ENCODE peak calls at places on chromosomes 11 and 22, in five cellular contexts. One of them, this sample, is unnamed.
A peak's percentile ranks its signal among the peaks of the same experiment; 100 is the strongest.

GRCh38 chr22:20566420-20567260 is 59.2 kb downstream of the MED15 start:
- DNase-seq in PC-9: peak; percentile 74
- DNase-seq in EH: peak; percentile 91
- DNase-seq in naive thymus-derived CD4-positive, alpha-beta T cell: peak; percentile 52
- DNase-seq in type B pancreatic cell: no peak
- DNase-seq in this sample: peak; percentile 84

GRCh38 chr11:57345555-57346151 is 7.5 kb downstream of the P2RX3 start:
- DNase-seq in PC-9: peak; percentile 73
- DNase-seq in type B pancreatic cell: no peak
- DNase-seq in naive thymus-derived CD4-positive, alpha-beta T cell: peak; percentile 39
- DNase-seq in EH: peak; percentile 67
- DNase-seq in this sample: peak; percentile 63

GRCh38 chr11:31643831-31644230 is 134.3 kb downstream of the ELP4 start:
- DNase-seq in naive thymus-derived CD4-positive, alpha-beta T cell: no peak
- DNase-seq in type B pancreatic cell: no peak
- DNase-seq in PC-9: no peak
- DNase-seq in EH: peak; percentile 74
- DNase-seq in this sample: no peak

GRCh38 chr22:26751217-26751616 is 93.8 kb downstream of the MIAT start:
- DNase-seq in type B pancreatic cell: no peak
- DNase-seq in PC-9: no peak
- DNase-seq in naive thymus-derived CD4-positive, alpha-beta T cell: no peak
- DNase-seq in EH: peak; percentile 22
- DNase-seq in this sample: no peak

GRCh38 chr22:45476814-45477213 is 25.9 kb upstream of the FBLN1 start:
- DNase-seq in EH: peak; percentile 75
- DNase-seq in PC-9: no peak
- DNase-seq in type B pancreatic cell: no peak
- DNase-seq in naive thymus-derived CD4-positive, alpha-beta T cell: no peak
- DNase-seq in this sample: no peak

GRCh38 chr11:6077723-6078122 is 29.8 kb upstream of the OR56B4 start:
- DNase-seq in naive thymus-derived CD4-positive, alpha-beta T cell: no peak
- DNase-seq in EH: no peak
- DNase-seq in PC-9: no peak
- DNase-seq in type B pancreatic cell: no peak
- DNase-seq in this sample: no peak

GRCh38 chr11:34052608-34053160 is 1.2 kb downstream of the CAPRIN1 start:
- DNase-seq in PC-9: no peak
- DNase-seq in type B pancreatic cell: no peak
- DNase-seq in naive thymus-derived CD4-positive, alpha-beta T cell: peak; percentile 10
- DNase-seq in EH: peak; percentile 16
- DNase-seq in this sample: no peak

GRCh38 chr11:66858939-66859685 is 2.2 kb downstream of the LRFN4 start:
- DNase-seq in naive thymus-derived CD4-positive, alpha-beta T cell: no peak
- DNase-seq in PC-9: no peak
- DNase-seq in EH: no peak
- DNase-seq in type B pancreatic cell: no peak
- DNase-seq in this sample: no peak

GRCh38 chr22:28931844-28932561 is 48.6 kb downstream of the ZNRF3 start:
- DNase-seq in PC-9: no peak
- DNase-seq in EH: no peak
- DNase-seq in naive thymus-derived CD4-positive, alpha-beta T cell: no peak
- DNase-seq in type B pancreatic cell: no peak
- DNase-seq in this sample: no peak

GRCh38 chr22:24841261-24841660 is 35.2 kb downstream of the SGSM1 start:
- DNase-seq in naive thymus-derived CD4-positive, alpha-beta T cell: no peak
- DNase-seq in PC-9: no peak
- DNase-seq in type B pancreatic cell: no peak
- DNase-seq in EH: no peak
- DNase-seq in this sample: no peak

GRCh38 chr22:43643362-43643761 is 168.7 kb downstream of the EFCAB6 start:
- DNase-seq in type B pancreatic cell: peak; percentile 48
- DNase-seq in naive thymus-derived CD4-positive, alpha-beta T cell: no peak
- DNase-seq in EH: no peak
- DNase-seq in PC-9: no peak
- DNase-seq in this sample: no peak

GRCh38 chr11:118527109-118527508 is at the start of gene TTC36:
- DNase-seq in type B pancreatic cell: no peak
- DNase-seq in naive thymus-derived CD4-positive, alpha-beta T cell: no peak
- DNase-seq in EH: no peak
- DNase-seq in PC-9: peak; percentile 42
- DNase-seq in this sample: no peak

GRCh38 chr22:50641696-50642607 is 14.0 kb upstream of the ARSA start:
- DNase-seq in type B pancreatic cell: peak; percentile 76
- DNase-seq in PC-9: no peak
- DNase-seq in EH: peak; percentile 21
- DNase-seq in naive thymus-derived CD4-positive, alpha-beta T cell: no peak
- DNase-seq in this sample: no peak

GRCh38 chr11:35680506-35680905 is 17.9 kb downstream of the TRIM44 start:
- DNase-seq in naive thymus-derived CD4-positive, alpha-beta T cell: no peak
- DNase-seq in type B pancreatic cell: no peak
- DNase-seq in EH: no peak
- DNase-seq in PC-9: no peak
- DNase-seq in this sample: no peak

GRCh38 chr11:131767421-131767820 is 397.0 kb downstream of the NTM start:
- DNase-seq in PC-9: no peak
- DNase-seq in type B pancreatic cell: no peak
- DNase-seq in EH: peak; percentile 81
- DNase-seq in naive thymus-derived CD4-positive, alpha-beta T cell: no peak
- DNase-seq in this sample: no peak

GRCh38 chr11:465896-466538 is 15.9 kb downstream of the PTDSS2 start:
- DNase-seq in type B pancreatic cell: no peak
- DNase-seq in PC-9: peak; percentile 87
- DNase-seq in naive thymus-derived CD4-positive, alpha-beta T cell: no peak
- DNase-seq in EH: no peak
- DNase-seq in this sample: no peak

GRCh38 chr11:88579466-88579865 is 241.9 kb upstream of the CTSC start:
- DNase-seq in PC-9: no peak
- DNase-seq in naive thymus-derived CD4-positive, alpha-beta T cell: no peak
- DNase-seq in EH: no peak
- DNase-seq in type B pancreatic cell: no peak
- DNase-seq in this sample: no peak

GRCh38 chr22:44691796-44692661 is 10.0 kb upstream of the PRR5 start:
- DNase-seq in EH: no peak
- DNase-seq in type B pancreatic cell: no peak
- DNase-seq in PC-9: no peak
- DNase-seq in naive thymus-derived CD4-positive, alpha-beta T cell: no peak
- DNase-seq in this sample: no peak

GRCh38 chr11:116518141-116518540 is 254.6 kb downstream of the BUD13 start:
- DNase-seq in PC-9: no peak
- DNase-seq in type B pancreatic cell: no peak
- DNase-seq in EH: no peak
- DNase-seq in naive thymus-derived CD4-positive, alpha-beta T cell: no peak
- DNase-seq in this sample: no peak

GRCh38 chr11:86192858-86193257 is 51.7 kb upstream of the EED start:
- DNase-seq in naive thymus-derived CD4-positive, alpha-beta T cell: no peak
- DNase-seq in PC-9: no peak
- DNase-seq in EH: no peak
- DNase-seq in type B pancreatic cell: no peak
- DNase-seq in this sample: no peak

GRCh38 chr11:621838-622237 is 2.9 kb downstream of the CDHR5 start:
- DNase-seq in PC-9: no peak
- DNase-seq in EH: no peak
- DNase-seq in type B pancreatic cell: no peak
- DNase-seq in naive thymus-derived CD4-positive, alpha-beta T cell: no peak
- DNase-seq in this sample: no peak

GRCh38 chr11:11345099-11345498 is 8.0 kb downstream of the CSNK2A3 start:
- DNase-seq in type B pancreatic cell: no peak
- DNase-seq in naive thymus-derived CD4-positive, alpha-beta T cell: no peak
- DNase-seq in PC-9: no peak
- DNase-seq in EH: no peak
- DNase-seq in this sample: no peak

GRCh38 chr11:63552921-63553320 is 10.3 kb downstream of the PLAAT2 start:
- DNase-seq in EH: no peak
- DNase-seq in naive thymus-derived CD4-positive, alpha-beta T cell: no peak
- DNase-seq in type B pancreatic cell: peak; percentile 49
- DNase-seq in PC-9: no peak
- DNase-seq in this sample: no peak

GRCh38 chr11:125315088-125315740 is 150.7 kb downstream of the PKNOX2 start:
- DNase-seq in naive thymus-derived CD4-positive, alpha-beta T cell: no peak
- DNase-seq in PC-9: no peak
- DNase-seq in type B pancreatic cell: no peak
- DNase-seq in EH: peak; percentile 13
- DNase-seq in this sample: no peak

This sample was measured in CD4-positive, CD25-positive, alpha-beta regulatory T cell.